ENCODE peak calls at places on chromosomes 11 and 22, in five cellular contexts. F is colonic mucosa, J is cardiac muscle cell, I is osteoblast, H is heart right ventricle. O is an unnamed sample. For H3K36me3, the result is how much of the 10 kb centered on the place peaks cover.

GRCh38 chr22:45908961-45909360 is 68.0 kb downstream of the WNT7B start:
- DNase-seq in F (no peak), J (no peak), I (no peak), H (no peak), O (no peak)

GRCh38 chr11:125164422-125165110 is at the start of gene PKNOX2:
- DNase-seq in F (peak), J (peak), I (peak), H (peak), O (no peak)

GRCh38 chr11:85776951-85777602 is 33.9 kb downstream of the SYTL2 start:
- DNase-seq in F (no peak), J (no peak), I (no peak), H (no peak), O (no peak)

GRCh38 chr11:35413568-35413967 is 5.8 kb downstream of the SLC1A2 start:
- DNase-seq in F (no peak), J (no peak), I (no peak), H (no peak), O (no peak)

GRCh38 chr22:45475876-45476514 is 26.7 kb upstream of the FBLN1 start:
- DNase-seq in F (no peak), J (no peak), I (peak), H (no peak), O (no peak)

GRCh38 chr11:8342821-8343681 is 79.4 kb upstream of the LMO1 start:
- DNase-seq in F (no peak), J (no peak), I (no peak), H (no peak), O (no peak)

GRCh38 chr22:47294571-47294970 is 532.1 kb downstream of the TBC1D22A start:
- DNase-seq in F (no peak), J (no peak), I (peak), H (no peak), O (no peak)

GRCh38 chr11:6604081-6604626 is 580 bp downstream of the ILK start:
- DNase-seq in F (peak), J (peak), I (peak), H (peak), O (no peak)

GRCh38 chr22:19516378-19517170 is 7.6 kb downstream of the CLDN5 start:
- DNase-seq in F (no peak), J (no peak), I (peak), H (no peak), O (no peak)

GRCh38 chr11:1206391-1207271 is 16.2 kb upstream of the MUC5B start:
- DNase-seq in F (no peak), J (no peak), I (peak), H (no peak), O (no peak)

GRCh38 chr22:48491451-48491941 is 1336.2 kb downstream of the BRD1 start:
- DNase-seq in F (no peak), J (no peak), I (peak), H (no peak), O (no peak)

GRCh38 chr11:135002236-135002635 is 590.2 kb upstream of the B3GAT1 start:
- DNase-seq in F (no peak), J (no peak), I (no peak), H (no peak), O (no peak)

GRCh38 chr11:7994581-7995278 is 7.6 kb downstream of the EIF3F start:
- DNase-seq in F (no peak), J (no peak), I (no peak), H (no peak), O (no peak)

GRCh38 chr22:25797891-25798290 is 55.9 kb downstream of the MYO18B start:
- DNase-seq in F (no peak), J (no peak), I (peak), H (no peak), O (no peak)

GRCh38 chr11:3109921-3110706 is 52.9 kb upstream of the CARS1 start:
- DNase-seq in F (no peak), J (peak), I (peak), H (no peak), O (no peak)

GRCh38 chr11:66636411-66636810 is 2.1 kb upstream of the RBM4 start:
- DNase-seq in F (no peak), J (no peak), I (no peak), H (no peak), O (no peak)

GRCh38 chr22:26502688-26503561 is 9.3 kb downstream of the TFIP11 start:
- DNase-seq in F (peak), J (peak), I (no peak), H (peak), O (no peak)

GRCh38 chr22:18078329-18079041 is 695 bp downstream of the PEX26 start:
- DNase-seq in F (peak), J (peak), I (peak), H (no peak), O (no peak)

GRCh38 chr11:64438986-64439771 is 80.2 kb downstream of the RPS6KA4 start:
- DNase-seq in F (no peak), J (no peak), I (peak), H (no peak), O (no peak)

GRCh38 chr22:39717099-39717498 is 146.5 kb downstream of the CACNA1I start:
- DNase-seq in F (no peak), J (no peak), I (peak), H (no peak), O (no peak)

GRCh38 chr11:13242564-13242963 is 35.0 kb upstream of the BMAL1 start:
- DNase-seq in F (no peak), J (no peak), I (no peak), H (no peak), O (no peak)

GRCh38 chr11:118287006-118287405 is 17.5 kb upstream of the CD3E start:
- DNase-seq in F (no peak), J (peak), I (no peak), H (no peak), O (peak)

GRCh38 chr11:34174411-34175041 is 69.1 kb downstream of the NAT10 start:
- DNase-seq in F (peak), J (peak), I (peak), H (peak), O (no peak)

GRCh38 chr22:45007247-45007945 is 2.4 kb downstream of the PHF21B start:
- DNase-seq in F (no peak), J (peak), I (peak), H (peak), O (no peak)

GRCh38 chr22:46547883-46548244 is 10.4 kb upstream of the CELSR1 start:
- DNase-seq in F (no peak), J (peak), I (peak), H (peak), O (peak)

GRCh38 chr11:109037856-109038780 is 373.2 kb downstream of the DDX10 start:
- DNase-seq in F (no peak), J (peak), I (peak), H (no peak), O (peak)

DNA sequence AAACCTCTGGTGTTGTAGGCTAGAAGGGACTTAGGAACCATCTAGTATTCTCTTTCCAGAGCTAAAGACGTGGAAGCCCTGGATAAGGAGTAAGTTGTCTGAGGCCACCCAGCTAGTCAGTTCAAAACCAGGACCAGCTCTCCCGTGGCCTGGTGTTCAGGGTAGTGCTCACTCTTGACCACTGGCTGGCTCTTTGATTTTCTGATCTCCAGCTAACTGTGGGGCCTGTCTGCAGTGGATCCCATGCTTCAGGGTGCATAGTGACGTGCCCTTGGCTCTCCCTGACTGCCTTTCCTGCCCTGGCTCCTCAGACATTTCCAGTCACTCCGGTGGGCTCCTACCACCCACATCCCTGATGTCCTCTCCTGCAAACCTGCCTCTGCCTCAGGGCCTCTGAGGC is 1.3 kb downstream of the CLMP start:
- DNase-seq in F (no peak), J (no peak), I (peak), H (no peak), O (no peak)
- H3K4me3 ChIP-seq in F (no peak), J (no peak), I (peak), H (peak), O (peak)

DNA sequence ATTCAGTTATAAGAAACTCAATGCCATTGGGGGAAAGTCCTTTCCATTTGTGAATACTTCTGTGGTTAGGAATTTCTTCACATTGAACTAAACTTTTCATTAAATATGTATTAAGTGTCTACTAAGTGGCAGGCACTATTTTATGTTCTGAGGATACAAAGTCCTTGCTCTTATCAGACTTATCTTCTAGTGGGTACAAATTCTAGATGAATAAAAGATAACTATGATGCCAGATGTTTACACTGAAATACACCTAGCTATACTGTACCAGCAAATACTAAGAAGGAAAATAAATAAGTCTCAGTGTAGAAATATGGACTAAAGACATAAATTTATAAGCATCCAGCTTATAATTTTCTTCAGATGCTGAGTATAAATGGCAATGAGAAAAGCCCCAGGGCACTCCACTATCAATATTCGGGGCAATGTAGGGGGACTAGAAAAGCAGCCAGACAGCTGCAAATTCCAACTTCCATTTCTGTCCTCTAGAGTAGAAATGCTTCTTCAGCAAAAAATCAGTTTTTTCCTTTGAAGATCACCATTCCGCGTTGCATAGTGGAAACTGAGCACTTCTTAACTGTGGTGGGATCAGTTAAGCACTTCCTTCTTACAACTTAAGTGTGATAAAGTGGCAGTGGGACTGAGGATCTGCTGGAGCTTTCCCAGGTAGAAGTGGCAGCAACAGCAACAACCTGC is 11.8 kb upstream of the BIRC3 start:
- DNase-seq in F (no peak), J (no peak), I (peak), H (no peak), O (no peak)
- TF ChIP-seq CTCF in F (no peak), J (no peak), I (no peak), H (no peak), O (no peak)

GRCh38 chr11:119693253-119693815 is 35.7 kb downstream of the NECTIN1 start:
- DNase-seq in F (no peak), J (no peak), I (no peak), H (no peak), O (no peak)
- H3K36me3 ChIP-seq in F (under half), J (under half), I (under half), H (under half), O (under half)

GRCh38 chr11:111574373-111575230 is 27.6 kb upstream of the SIK2 start:
- DNase-seq in F (no peak), J (no peak), I (no peak), H (no peak), O (no peak)
- H3K4me3 ChIP-seq in F (no peak), J (no peak), I (no peak), H (peak), O (no peak)

O was measured in BJ.